ENCODE peak calls at places on chromosomes 13 and 19, in ten cellular contexts. V, L, G, E, A, Y, K, O, H and I are unnamed samples.

GRCh38 chr13:94411747-94412146 is 67.7 kb downstream of the DCT start:
- DNase-seq in V (peak), L (no peak), G (no peak), E (no peak), A (no peak), Y (no peak), K (no peak), O (no peak), H (no peak), I (no peak)

GRCh38 chr19:51824603-51825002 is 29.6 kb downstream of the FPR3 start:
- DNase-seq in V (no peak), L (no peak), G (no peak), E (no peak), A (no peak), Y (no peak), K (no peak), O (no peak), H (no peak), I (no peak)

GRCh38 chr13:42137856-42138537 is 89.5 kb downstream of the DGKH start:
- DNase-seq in V (no peak), L (no peak), G (no peak), E (no peak), A (no peak), Y (no peak), K (peak), O (no peak), H (no peak), I (no peak)

GRCh38 chr13:50152655-50153309 is 137.5 kb downstream of the KCNRG start:
- DNase-seq in V (no peak), L (no peak), G (no peak), E (no peak), A (no peak), Y (no peak), K (no peak), O (no peak), H (no peak), I (no peak)

GRCh38 chr19:3881272-3882040 is 971 bp downstream of the ATCAY start:
- DNase-seq in V (no peak), L (peak), G (no peak), E (no peak), A (no peak), Y (no peak), K (no peak), O (no peak), H (no peak), I (no peak)

GRCh38 chr19:19105365-19106060 is 32.8 kb downstream of the TMEM161A start:
- DNase-seq in V (peak), L (no peak), G (no peak), E (no peak), A (peak), Y (no peak), K (peak), O (peak), H (no peak), I (peak)

GRCh38 chr13:85503797-85504196 is 295.4 kb downstream of the SLITRK6 start:
- DNase-seq in V (no peak), L (no peak), G (no peak), E (no peak), A (no peak), Y (no peak), K (peak), O (no peak), H (no peak), I (no peak)

GRCh38 chr19:48445256-48445605 is 552 bp upstream of the GRWD1 start:
- DNase-seq in V (no peak), L (no peak), G (peak), E (no peak), A (peak), Y (no peak), K (peak), O (no peak), H (no peak), I (peak)

GRCh38 chr13:47457631-47458030 is 543.4 kb downstream of the SUCLA2 start:
- DNase-seq in V (no peak), L (no peak), G (peak), E (no peak), A (no peak), Y (no peak), K (peak), O (no peak), H (no peak), I (no peak)

GRCh38 chr19:2376784-2377519 is 16.9 kb downstream of the TMPRSS9 start:
- DNase-seq in V (no peak), L (no peak), G (no peak), E (no peak), A (no peak), Y (no peak), K (no peak), O (no peak), H (no peak), I (no peak)

GRCh38 chr19:35294859-35295258 is 2.9 kb downstream of the MAG start:
- DNase-seq in V (no peak), L (no peak), G (no peak), E (no peak), A (no peak), Y (no peak), K (no peak), O (no peak), H (no peak), I (no peak)

GRCh38 chr13:27383104-27383921 is 41.1 kb upstream of the GTF3A start:
- DNase-seq in V (no peak), L (no peak), G (no peak), E (no peak), A (no peak), Y (no peak), K (no peak), O (no peak), H (no peak), I (no peak)

GRCh38 chr13:76837811-76838210 is 48.4 kb downstream of the KCTD12 start:
- DNase-seq in V (no peak), L (no peak), G (no peak), E (no peak), A (no peak), Y (no peak), K (peak), O (no peak), H (no peak), I (no peak)

GRCh38 chr19:6838062-6838655 is 49.2 kb upstream of the ADGRE1 start:
- DNase-seq in V (no peak), L (no peak), G (no peak), E (no peak), A (no peak), Y (no peak), K (no peak), O (no peak), H (no peak), I (no peak)